ENCODE peak calls at places on chromosomes 5 and 9, in nine cellular contexts. I is SJCRH30; Y is stomach; T is NCI-H1048; N is lower leg skin; D is OCI-LY7; B is activated CD8-positive, alpha-beta memory T cell treated with anti-CD3 and anti-CD28 coated beads for 48 hours; X is endothelial cell; S is caudate nucleus. F is an unnamed sample.

GRCh38 chr9:108062680-108063079 is 573.1 kb upstream of the KLF4 start:
- DNase-seq in Y (no peak), N (no peak), B (no peak), S (no peak), T (no peak), X (no peak), I (no peak), D (no peak), F (no peak)

GRCh38 chr9:77763566-77763965 is 115.4 kb upstream of the GNA14 start:
- DNase-seq in I (no peak), B (no peak), N (no peak), S (no peak), X (no peak), T (no peak), D (no peak), Y (no peak), F (no peak)

GRCh38 chr5:119829341-119829740 is 200.0 kb downstream of the FAM170A start:
- DNase-seq in D (no peak), S (no peak), N (no peak), X (no peak), Y (no peak), T (no peak), I (no peak), B (no peak), F (no peak)

GRCh38 chr5:134590992-134591659 is 41.5 kb downstream of the SAR1B start:
- DNase-seq in I (no peak), Y (peak; percentile 68), B (no peak), D (no peak), T (no peak), N (peak; percentile 76), S (no peak), X (no peak), F (peak; percentile 70)

GRCh38 chr5:163659568-163659902 is 154.1 kb downstream of the MAT2B start:
- DNase-seq in D (no peak), X (no peak), S (no peak), B (no peak), Y (no peak), I (no peak), T (no peak), N (no peak), F (no peak)

GRCh38 chr9:126386088-126386487 is 59.5 kb downstream of the MVB12B start:
- DNase-seq in I (peak; percentile 30), D (peak; percentile 11), B (no peak), X (peak; percentile 43), S (peak; percentile 60), Y (no peak), T (no peak), N (no peak), F (no peak)

GRCh38 chr9:98575379-98576346 is 133.1 kb downstream of the GABBR2 start:
- DNase-seq in X (no peak), T (no peak), I (peak; percentile 52), D (peak; percentile 29), S (no peak), N (peak; percentile 78), B (peak; percentile 31), Y (peak; percentile 19), F (peak; percentile 21)

GRCh38 chr5:177478711-177479646 is 5.5 kb upstream of the DBN1 start:
- DNase-seq in D (no peak), I (no peak), N (peak; percentile 96), Y (peak; percentile 80), X (no peak), B (no peak), S (no peak), T (no peak), F (no peak)

GRCh38 chr9:92657296-92658094 is 12.4 kb downstream of the IPPK start:
- DNase-seq in I (no peak), D (no peak), Y (no peak), N (no peak), T (no peak), X (no peak), B (no peak), S (no peak), F (peak; percentile 30)

GRCh38 chr9:120510816-120511215 is 69.2 kb downstream of the CDK5RAP2 start:
- DNase-seq in D (no peak), Y (no peak), I (no peak), B (no peak), T (no peak), X (no peak), S (no peak), N (no peak), F (no peak)

GRCh38 chr5:171270136-171270535 is 38.9 kb upstream of the TLX3 start:
- DNase-seq in D (no peak), N (no peak), S (no peak), Y (no peak), T (no peak), B (no peak), I (no peak), X (no peak), F (no peak)

GRCh38 chr5:167759411-167759821 is 532.0 kb upstream of the WWC1 start:
- DNase-seq in T (no peak), Y (no peak), S (no peak), N (no peak), X (no peak), I (no peak), D (no peak), B (no peak), F (no peak)

GRCh38 chr5:93512799-93513198 is 68.2 kb downstream of the NR2F1-AS1 start:
- DNase-seq in T (no peak), B (no peak), Y (no peak), D (no peak), N (no peak), I (no peak), S (no peak), X (no peak), F (no peak)

GRCh38 chr9:87671478-87671877 is 54.4 kb upstream of the CTSL start:
- DNase-seq in N (peak; percentile 32), S (no peak), T (no peak), B (no peak), Y (no peak), D (no peak), X (no peak), I (no peak), F (no peak)

GRCh38 chr5:65209341-65209740 is 272.4 kb downstream of the ADAMTS6 start:
- DNase-seq in Y (no peak), N (no peak), T (no peak), D (no peak), S (no peak), I (no peak), B (no peak), X (no peak), F (no peak)

GRCh38 chr5:117691364-117691763 is 1116.7 kb upstream of the SEMA6A start:
- DNase-seq in B (no peak), D (no peak), Y (no peak), I (no peak), N (no peak), T (no peak), S (no peak), X (no peak), F (no peak)

GRCh38 chr9:124510650-124511425 is 3.6 kb upstream of the NR5A1 start:
- DNase-seq in Y (no peak), N (no peak), S (no peak), B (no peak), X (no peak), T (no peak), D (no peak), I (no peak), F (no peak)

GRCh38 chr5:10513501-10514442 is 50.1 kb upstream of the ANKRD33B start:
- DNase-seq in X (peak; percentile 51), Y (no peak), T (no peak), N (no peak), D (no peak), S (no peak), B (no peak), I (peak; percentile 52), F (no peak)

GRCh38 chr9:132334364-132334763 is 20.4 kb downstream of the SETX start:
- DNase-seq in I (no peak), N (no peak), D (no peak), S (no peak), B (no peak), Y (no peak), X (no peak), T (no peak), F (no peak)

GRCh38 chr5:2134543-2135299 is 252.0 kb upstream of the IRX4 start:
- DNase-seq in Y (no peak), X (no peak), T (no peak), B (no peak), N (no peak), I (no peak), S (no peak), D (no peak), F (no peak)

GRCh38 chr5:140337880-140338279 is 8.5 kb downstream of the HBEGF start:
- DNase-seq in Y (no peak), I (no peak), N (no peak), X (no peak), T (no peak), D (no peak), S (no peak), B (no peak), F (no peak)

GRCh38 chr9:123257276-123257675 is 11.1 kb downstream of the STRBP start:
- DNase-seq in T (no peak), S (no peak), I (no peak), Y (no peak), D (no peak), B (no peak), X (no peak), N (no peak), F (no peak)

GRCh38 chr5:31811210-31811609 is 172.3 kb downstream of the PDZD2 start:
- DNase-seq in Y (no peak), I (no peak), N (no peak), D (no peak), X (no peak), S (no peak), T (no peak), B (no peak), F (no peak)

GRCh38 chr5:59423021-59423420 is 470.5 kb downstream of the PDE4D start:
- DNase-seq in I (no peak), Y (no peak), N (no peak), B (no peak), T (no peak), X (no peak), D (no peak), S (no peak), F (no peak)

GRCh38 chr5:153489611-153490010 is 859 bp upstream of the GRIA1 start:
- DNase-seq in X (no peak), T (no peak), I (no peak), N (no peak), D (no peak), Y (no peak), S (no peak), B (no peak), F (no peak)

F was measured in activated naive CD4-positive, alpha-beta T cell treated with anti-CD3 and anti-CD28 coated beads, Interleukin-2, amount 50 U/mL, for 72 hours.